ENCODE peak calls at places on chromosomes 3 and 15, in four cellular contexts. E is GM12878, Q is K562, O is H1. F is an unnamed sample.

GRCh38 chr3:14371573-14372474 is 30.6 kb upstream of the SLC6A6 start:
- DNase-seq in E (no peak), Q (peak; percentile 93), O (no peak), F (peak; percentile 88)

GRCh38 chr3:32797776-32798175 is 20.0 kb upstream of the TRIM71 start:
- DNase-seq in E (no peak), Q (no peak), O (no peak), F (no peak)

GRCh38 chr3:38907426-38907825 is 91.4 kb upstream of the SCN10A start:
- DNase-seq in E (no peak), Q (no peak), O (no peak), F (no peak)

GRCh38 chr15:68618339-68619302 is 39.8 kb downstream of the CORO2B start:
- DNase-seq in E (no peak), Q (no peak), O (no peak), F (no peak)

GRCh38 chr3:30081904-30082303 is 524.5 kb upstream of the TGFBR2 start:
- DNase-seq in E (no peak), Q (no peak), O (no peak), F (no peak)

GRCh38 chr3:40166997-40167396 is 142.5 kb upstream of the EIF1B start:
- DNase-seq in E (no peak), Q (no peak), O (peak; percentile 56), F (no peak)

GRCh38 chr3:181279239-181279565 is 289.7 kb upstream of the DNAJC19 start:
- DNase-seq in E (no peak), Q (no peak), O (no peak), F (no peak)

GRCh38 chr15:67400890-67401289 is 120.0 kb upstream of the C15orf61 start:
- DNase-seq in E (no peak), Q (no peak), O (no peak), F (no peak)

GRCh38 chr3:187227658-187228258 is 30.5 kb downstream of the RTP1 start:
- DNase-seq in E (no peak), Q (no peak), O (no peak), F (no peak)

GRCh38 chr3:57065588-57065987 is 5.1 kb downstream of the SPATA12 start:
- DNase-seq in E (no peak), Q (no peak), O (no peak), F (peak; percentile 51)

GRCh38 chr15:72835289-72835890 is 51.8 kb upstream of the ADPGK start:
- DNase-seq in E (no peak), Q (no peak), O (peak; percentile 59), F (peak; percentile 13)

GRCh38 chr15:73632670-73633058 is 525 bp downstream of the NPTN start:
- DNase-seq in E (no peak), Q (no peak), O (peak; percentile 52), F (no peak)

GRCh38 chr15:94670436-94671034 is 439.2 kb downstream of the MCTP2 start:
- DNase-seq in E (no peak), Q (peak; percentile 46), O (no peak), F (peak; percentile 15)

GRCh38 chr3:67017211-67017610 is 19.1 kb downstream of the KBTBD8 start:
- DNase-seq in E (no peak), Q (peak; percentile 69), O (no peak), F (no peak)

GRCh38 chr3:180229113-180229512 is 192.4 kb upstream of the PEX5L start:
- DNase-seq in E (no peak), Q (no peak), O (no peak), F (no peak)

GRCh38 chr15:89818287-89818686 is 3.6 kb upstream of the ANPEP start:
- DNase-seq in E (no peak), Q (no peak), O (no peak), F (no peak)

GRCh38 chr3:64179860-64180259 is 45.4 kb downstream of the PRICKLE2 start:
- DNase-seq in E (no peak), Q (no peak), O (no peak), F (no peak)

GRCh38 chr3:21457084-21457483 is 293.9 kb downstream of the ZNF385D start:
- DNase-seq in E (no peak), Q (no peak), O (no peak), F (no peak)

GRCh38 chr3:134718736-134719135 is 67.9 kb upstream of the KY start:
- DNase-seq in E (no peak), Q (no peak), O (no peak), F (no peak)

GRCh38 chr15:55168350-55168974 is 28.3 kb downstream of the RSL24D1 start:
- DNase-seq in E (peak; percentile 8), Q (peak; percentile 65), O (peak; percentile 82), F (peak; percentile 81)

GRCh38 chr3:105614288-105615030 is 247.8 kb downstream of the ALCAM start:
- DNase-seq in E (no peak), Q (peak; percentile 64), O (no peak), F (no peak)

GRCh38 chr15:25465835-25466234 is 27.0 kb upstream of the UBE3A start:
- DNase-seq in E (no peak), Q (no peak), O (no peak), F (no peak)

GRCh38 chr3:10702961-10703740 is 112.9 kb upstream of the SLC6A11 start:
- DNase-seq in E (no peak), Q (peak; percentile 89), O (peak; percentile 91), F (peak; percentile 44)

GRCh38 chr3:13282986-13283876 is 136.9 kb downstream of the NUP210 start:
- DNase-seq in E (no peak), Q (peak; percentile 88), O (peak; percentile 74), F (peak; percentile 18)

GRCh38 chr3:163916596-163917560 is 1161.4 kb downstream of the SI start:
- DNase-seq in E (no peak), Q (no peak), O (no peak), F (peak; percentile 26)

GRCh38 chr3:49454457-49454856 is 15.6 kb upstream of the DAG1 start:
- DNase-seq in E (no peak), Q (peak; percentile 40), O (peak; percentile 71), F (peak; percentile 52)

GRCh38 chr3:197504239-197505191 is 51.3 kb downstream of the BDH1 start:
- DNase-seq in E (no peak), Q (no peak), O (no peak), F (no peak)

GRCh38 chr15:51861557-51862350 is 32.3 kb downstream of the TMOD3 start:
- DNase-seq in E (no peak), Q (no peak), O (no peak), F (no peak)

GRCh38 chr15:61621146-61621545 is 392.0 kb upstream of the RORA start:
- DNase-seq in E (no peak), Q (peak; percentile 70), O (peak; percentile 57), F (no peak)

GRCh38 chr15:30926161-30926560 is 22.4 kb downstream of the FAN1 start:
- DNase-seq in E (no peak), Q (no peak), O (no peak), F (no peak)

GRCh38 chr15:71530116-71530515 is 280.2 kb upstream of the NR2E3 start:
- DNase-seq in E (no peak), Q (no peak), O (no peak), F (no peak)

GRCh38 chr3:31132132-31132769 is 237.8 kb upstream of the GADL1 start:
- DNase-seq in E (peak; percentile 21), Q (peak; percentile 16), O (no peak), F (peak; percentile 54)

GRCh38 chr3:115693868-115694267 is 70.6 kb downstream of the GAP43 start:
- DNase-seq in E (no peak), Q (no peak), O (no peak), F (no peak)

GRCh38 chr3:160474416-160474838 is 24.8 kb upstream of the TRIM59 start:
- DNase-seq in E (no peak), Q (no peak), O (no peak), F (no peak)

GRCh38 chr3:120177151-120177550 is 82.9 kb upstream of the GSK3B start:
- DNase-seq in E (no peak), Q (no peak), O (no peak), F (no peak)
- TF ChIP-seq POLR2AphosphoS5 in E (no peak), Q (no peak), O (no peak), F (no peak)

GRCh38 chr15:65303687-65304392 is 637 bp upstream of the RNU5B-1 start:
- DNase-seq in E (no peak), Q (no peak), O (no peak), F (peak; percentile 44)
- TF ChIP-seq POLR2A in E (no peak), Q (no peak), O (no peak), F (no peak)

DNA sequence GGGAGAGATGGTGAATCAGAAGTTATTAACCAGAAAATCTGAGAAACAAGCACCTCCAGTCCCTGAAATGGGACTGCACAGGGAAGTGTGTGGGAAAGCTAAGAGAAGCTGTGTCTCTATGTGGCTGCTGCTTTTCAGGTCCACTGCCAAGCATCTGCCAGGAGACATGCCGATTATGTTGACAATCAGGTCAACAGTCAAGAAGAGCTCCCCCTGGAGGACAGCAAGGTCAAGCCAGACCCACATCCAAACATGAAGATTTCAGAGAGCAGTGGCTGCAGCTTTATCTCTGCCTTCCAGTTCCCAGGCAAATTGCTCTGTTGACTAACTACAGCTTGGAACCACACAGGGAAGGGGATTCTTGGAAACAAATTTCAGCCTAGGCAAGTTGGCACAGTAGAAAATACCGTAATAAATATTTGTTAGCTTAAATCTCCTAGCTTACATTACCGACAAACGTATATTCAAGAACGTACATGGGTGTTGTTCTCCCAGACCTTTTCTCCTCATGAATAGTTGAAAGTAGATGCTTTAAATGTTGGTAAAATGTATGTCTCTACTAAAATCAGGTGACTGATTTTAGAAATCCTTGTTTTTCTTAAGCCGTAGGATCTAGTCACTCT is 394.5 kb upstream of the RARB start:
- DNase-seq in E (no peak), Q (peak; percentile 18), O (peak; percentile 69), F (peak; percentile 37)
- TF ChIP-seq EGR1 in E (no peak), Q (no peak), O (no peak), F (no peak)

GRCh38 chr3:47522082-47522987 is 8.8 kb upstream of the ELP6 start:
- DNase-seq in E (peak; percentile 69), Q (peak; percentile 84), O (peak; percentile 89), F (peak; percentile 91)
- TF ChIP-seq POLR2AphosphoS5 in E (no peak), Q (no peak), O (no peak), F (no peak)

F was measured in HCT116.